ENCODE peak calls at places on chromosomes 11 and 22, in four cellular contexts. One of them, this sample, is unnamed.

GRCh38 chr22:19350476-19350859 is 58.9 kb upstream of the CLTCL1 start:
- DNase-seq in epithelial cell of esophagus: no peak
- DNase-seq in HFF-Myc: no peak
- DNase-seq in sigmoid colon: no peak
- DNase-seq in this sample: no peak

GRCh38 chr11:96337541-96338530 is 5.2 kb downstream of the MAML2 start:
- DNase-seq in epithelial cell of esophagus: peak
- DNase-seq in sigmoid colon: no peak
- DNase-seq in HFF-Myc: no peak
- DNase-seq in this sample: no peak

GRCh38 chr11:1358286-1358685 is 31.4 kb upstream of the BRSK2 start:
- DNase-seq in sigmoid colon: no peak
- DNase-seq in HFF-Myc: no peak
- DNase-seq in epithelial cell of esophagus: no peak
- DNase-seq in this sample: no peak

GRCh38 chr22:39652990-39653786 is 82.6 kb downstream of the CACNA1I start:
- DNase-seq in HFF-Myc: no peak
- DNase-seq in epithelial cell of esophagus: no peak
- DNase-seq in sigmoid colon: no peak
- DNase-seq in this sample: no peak

GRCh38 chr11:14373941-14374646 is 15.1 kb upstream of the RRAS2 start:
- DNase-seq in HFF-Myc: no peak
- DNase-seq in epithelial cell of esophagus: peak
- DNase-seq in sigmoid colon: peak
- DNase-seq in this sample: no peak

GRCh38 chr11:104581246-104581980 is 316.8 kb downstream of the CASP12 start:
- DNase-seq in sigmoid colon: no peak
- DNase-seq in epithelial cell of esophagus: peak
- DNase-seq in HFF-Myc: no peak
- DNase-seq in this sample: no peak

GRCh38 chr11:47508595-47509555 is 44.1 kb downstream of the CELF1 start:
- DNase-seq in sigmoid colon: no peak
- DNase-seq in epithelial cell of esophagus: no peak
- DNase-seq in HFF-Myc: no peak
- DNase-seq in this sample: no peak

GRCh38 chr11:96357794-96358193 is 14.8 kb upstream of the MAML2 start:
- DNase-seq in sigmoid colon: no peak
- DNase-seq in HFF-Myc: no peak
- DNase-seq in epithelial cell of esophagus: no peak
- DNase-seq in this sample: no peak

GRCh38 chr22:26174280-26174679 is 5.0 kb downstream of the SEZ6L start:
- DNase-seq in HFF-Myc: no peak
- DNase-seq in epithelial cell of esophagus: no peak
- DNase-seq in sigmoid colon: no peak
- DNase-seq in this sample: no peak

GRCh38 chr11:59417023-59417422 is 9.2 kb downstream of the OR5A2 start:
- DNase-seq in sigmoid colon: no peak
- DNase-seq in epithelial cell of esophagus: no peak
- DNase-seq in HFF-Myc: no peak
- DNase-seq in this sample: no peak

GRCh38 chr11:43825217-43825816 is 55.3 kb upstream of the ALKBH3 start:
- DNase-seq in epithelial cell of esophagus: peak
- DNase-seq in HFF-Myc: no peak
- DNase-seq in sigmoid colon: no peak
- DNase-seq in this sample: no peak

GRCh38 chr11:82733444-82734119 is at the start of gene FAM181B:
- DNase-seq in HFF-Myc: no peak
- DNase-seq in sigmoid colon: peak
- DNase-seq in epithelial cell of esophagus: peak
- DNase-seq in this sample: peak

GRCh38 chr11:86064236-86064803 is 4.6 kb downstream of the PICALM start:
- DNase-seq in sigmoid colon: no peak
- DNase-seq in HFF-Myc: no peak
- DNase-seq in epithelial cell of esophagus: peak
- DNase-seq in this sample: no peak

GRCh38 chr11:64285885-64286800 is 495 bp downstream of the GPR137 start:
- DNase-seq in epithelial cell of esophagus: no peak
- DNase-seq in sigmoid colon: no peak
- DNase-seq in HFF-Myc: no peak
- DNase-seq in this sample: peak

GRCh38 chr22:37048133-37048532 is 3.4 kb upstream of the KCTD17 start:
- DNase-seq in sigmoid colon: no peak
- DNase-seq in HFF-Myc: no peak
- DNase-seq in epithelial cell of esophagus: no peak
- DNase-seq in this sample: no peak

GRCh38 chr11:130070829-130071205 is 1.1 kb downstream of the APLP2 start:
- DNase-seq in sigmoid colon: no peak
- DNase-seq in HFF-Myc: no peak
- DNase-seq in epithelial cell of esophagus: no peak
- DNase-seq in this sample: no peak

GRCh38 chr11:85806016-85806415 is 4.9 kb downstream of the SYTL2 start:
- DNase-seq in HFF-Myc: no peak
- DNase-seq in sigmoid colon: no peak
- DNase-seq in epithelial cell of esophagus: no peak
- DNase-seq in this sample: no peak

GRCh38 chr11:8631395-8632110 is 37.5 kb upstream of the STK33 start:
- DNase-seq in epithelial cell of esophagus: peak
- DNase-seq in HFF-Myc: peak
- DNase-seq in sigmoid colon: no peak
- DNase-seq in this sample: no peak

GRCh38 chr22:47618180-47618579 is 855.7 kb downstream of the TBC1D22A start:
- DNase-seq in sigmoid colon: peak
- DNase-seq in HFF-Myc: no peak
- DNase-seq in epithelial cell of esophagus: no peak
- DNase-seq in this sample: no peak

GRCh38 chr11:24171869-24172268 is 325.0 kb upstream of the LUZP2 start:
- DNase-seq in HFF-Myc: no peak
- DNase-seq in epithelial cell of esophagus: no peak
- DNase-seq in sigmoid colon: no peak
- DNase-seq in this sample: no peak

GRCh38 chr11:30758012-30758411 is 171.9 kb upstream of the MPPED2 start:
- DNase-seq in HFF-Myc: no peak
- DNase-seq in epithelial cell of esophagus: no peak
- DNase-seq in sigmoid colon: no peak
- DNase-seq in this sample: no peak

GRCh38 chr11:125214466-125215204 is 50.1 kb downstream of the PKNOX2 start:
- DNase-seq in epithelial cell of esophagus: no peak
- DNase-seq in sigmoid colon: no peak
- DNase-seq in HFF-Myc: no peak
- DNase-seq in this sample: no peak

GRCh38 chr11:57800444-57801184 is 39.0 kb downstream of the CTNND1 start:
- DNase-seq in epithelial cell of esophagus: peak
- DNase-seq in HFF-Myc: peak
- DNase-seq in sigmoid colon: no peak
- DNase-seq in this sample: peak

GRCh38 chr22:36430863-36431262 is 43.1 kb upstream of the MYH9 start:
- DNase-seq in HFF-Myc: no peak
- DNase-seq in sigmoid colon: no peak
- DNase-seq in epithelial cell of esophagus: peak
- DNase-seq in this sample: no peak

GRCh38 chr22:38017272-38017920 is 33.0 kb upstream of the SOX10 start:
- DNase-seq in epithelial cell of esophagus: peak
- DNase-seq in HFF-Myc: peak
- DNase-seq in sigmoid colon: peak
- DNase-seq in this sample: no peak

GRCh38 chr11:1935156-1936071 is 11.7 kb upstream of the MRPL23 start:
- DNase-seq in sigmoid colon: no peak
- DNase-seq in HFF-Myc: no peak
- DNase-seq in epithelial cell of esophagus: no peak
- DNase-seq in this sample: no peak

GRCh38 chr11:126722956-126723664 is 277.5 kb downstream of the KIRREL3 start:
- DNase-seq in HFF-Myc: no peak
- DNase-seq in epithelial cell of esophagus: no peak
- DNase-seq in sigmoid colon: no peak
- DNase-seq in this sample: no peak

GRCh38 chr22:47593911-47594311 is 831.5 kb downstream of the TBC1D22A start:
- DNase-seq in HFF-Myc: no peak
- DNase-seq in sigmoid colon: peak
- DNase-seq in epithelial cell of esophagus: no peak
- DNase-seq in this sample: no peak

GRCh38 chr22:44427506-44428470 is 70.2 kb downstream of the RTL6 start:
- DNase-seq in sigmoid colon: peak
- DNase-seq in HFF-Myc: no peak
- DNase-seq in epithelial cell of esophagus: no peak
- DNase-seq in this sample: no peak

GRCh38 chr11:61735391-61735790 is 17.0 kb upstream of the MYRF start:
- DNase-seq in sigmoid colon: no peak
- DNase-seq in epithelial cell of esophagus: no peak
- DNase-seq in HFF-Myc: no peak
- DNase-seq in this sample: no peak

GRCh38 chr11:128802358-128802981 is 64.6 kb downstream of the KCNJ1 start:
- DNase-seq in epithelial cell of esophagus: peak
- DNase-seq in sigmoid colon: no peak
- DNase-seq in HFF-Myc: no peak
- DNase-seq in this sample: no peak

GRCh38 chr11:61279934-61280656 is 15.0 kb downstream of the VWCE start:
- DNase-seq in sigmoid colon: no peak
- DNase-seq in epithelial cell of esophagus: peak
- DNase-seq in HFF-Myc: no peak
- DNase-seq in this sample: no peak

GRCh38 chr22:29912605-29913398 is 29.8 kb downstream of the MTMR3 start:
- DNase-seq in sigmoid colon: no peak
- DNase-seq in HFF-Myc: peak
- DNase-seq in epithelial cell of esophagus: peak
- DNase-seq in this sample: no peak

GRCh38 chr22:47232753-47233152 is 470.3 kb downstream of the TBC1D22A start:
- DNase-seq in sigmoid colon: no peak
- DNase-seq in HFF-Myc: no peak
- DNase-seq in epithelial cell of esophagus: no peak
- DNase-seq in this sample: no peak

GRCh38 chr11:20357150-20357549 is 6.4 kb upstream of the HTATIP2 start:
- DNase-seq in HFF-Myc: no peak
- DNase-seq in epithelial cell of esophagus: no peak
- DNase-seq in sigmoid colon: no peak
- DNase-seq in this sample: no peak

GRCh38 chr11:77672276-77672675 is 34.7 kb upstream of the CLNS1A start:
- DNase-seq in epithelial cell of esophagus: no peak
- DNase-seq in sigmoid colon: no peak
- DNase-seq in HFF-Myc: peak
- DNase-seq in this sample: no peak